ENCODE peak calls at places on chromosomes 7 and 10, in five cellular contexts. One of them, this sample, is unnamed.

GRCh38 chr7:66679633-66679980 is 50.9 kb downstream of the KCTD7 start:
- DNase-seq in Calu3: no peak
- DNase-seq in right cardiac atrium: no peak
- DNase-seq in brain microvascular endothelial cell: no peak
- DNase-seq in H9: no peak
- DNase-seq in this sample: no peak

GRCh38 chr10:78462221-78462620 is 428.6 kb downstream of the RPS24 start:
- DNase-seq in Calu3: no peak
- DNase-seq in right cardiac atrium: no peak
- DNase-seq in brain microvascular endothelial cell: no peak
- DNase-seq in H9: peak
- DNase-seq in this sample: peak

GRCh38 chr7:33185786-33186185 is 56.4 kb downstream of the BBS9 start:
- DNase-seq in Calu3: peak
- DNase-seq in right cardiac atrium: no peak
- DNase-seq in brain microvascular endothelial cell: peak
- DNase-seq in H9: no peak
- DNase-seq in this sample: no peak

GRCh38 chr7:45021604-45022296 is 21.7 kb downstream of the CCM2 start:
- DNase-seq in Calu3: no peak
- DNase-seq in right cardiac atrium: no peak
- DNase-seq in brain microvascular endothelial cell: peak
- DNase-seq in H9: no peak
- DNase-seq in this sample: no peak

GRCh38 chr10:100364735-100365391 is 17.8 kb downstream of the SCD start:
- DNase-seq in Calu3: peak
- DNase-seq in right cardiac atrium: peak
- DNase-seq in brain microvascular endothelial cell: peak
- DNase-seq in H9: peak
- DNase-seq in this sample: peak

GRCh38 chr10:110840225-110840922 is 31.4 kb upstream of the PDCD4 start:
- DNase-seq in Calu3: peak
- DNase-seq in right cardiac atrium: peak
- DNase-seq in brain microvascular endothelial cell: no peak
- DNase-seq in H9: no peak
- DNase-seq in this sample: peak

GRCh38 chr10:129775681-129776080 is 188.4 kb downstream of the EBF3 start:
- DNase-seq in Calu3: no peak
- DNase-seq in right cardiac atrium: no peak
- DNase-seq in brain microvascular endothelial cell: no peak
- DNase-seq in H9: peak
- DNase-seq in this sample: peak

GRCh38 chr7:138842111-138842510 is 44.1 kb upstream of the ATP6V0A4 start:
- DNase-seq in Calu3: no peak
- DNase-seq in right cardiac atrium: no peak
- DNase-seq in brain microvascular endothelial cell: peak
- DNase-seq in H9: peak
- DNase-seq in this sample: no peak

GRCh38 chr7:117283371-117283770 is 39.5 kb downstream of the WNT2 start:
- DNase-seq in Calu3: no peak
- DNase-seq in right cardiac atrium: no peak
- DNase-seq in brain microvascular endothelial cell: peak
- DNase-seq in H9: no peak
- DNase-seq in this sample: no peak

GRCh38 chr10:127115086-127115485 is 81.3 kb downstream of the INSYN2A start:
- DNase-seq in Calu3: no peak
- DNase-seq in right cardiac atrium: no peak
- DNase-seq in brain microvascular endothelial cell: no peak
- DNase-seq in H9: no peak
- DNase-seq in this sample: no peak

GRCh38 chr7:44867073-44867990 is 18.0 kb downstream of the PURB start:
- DNase-seq in Calu3: no peak
- DNase-seq in right cardiac atrium: no peak
- DNase-seq in brain microvascular endothelial cell: peak
- DNase-seq in H9: no peak
- DNase-seq in this sample: no peak

GRCh38 chr7:111242361-111242760 is 151.4 kb downstream of the LRRN3 start:
- DNase-seq in Calu3: no peak
- DNase-seq in right cardiac atrium: no peak
- DNase-seq in brain microvascular endothelial cell: no peak
- DNase-seq in H9: no peak
- DNase-seq in this sample: no peak

GRCh38 chr10:56057860-56058259 is 303.2 kb downstream of the ZWINT start:
- DNase-seq in Calu3: no peak
- DNase-seq in right cardiac atrium: no peak
- DNase-seq in brain microvascular endothelial cell: no peak
- DNase-seq in H9: no peak
- DNase-seq in this sample: no peak

GRCh38 chr7:131897016-131897789 is 340.8 kb upstream of the PODXL start:
- DNase-seq in Calu3: no peak
- DNase-seq in right cardiac atrium: no peak
- DNase-seq in brain microvascular endothelial cell: peak
- DNase-seq in H9: peak
- DNase-seq in this sample: no peak

GRCh38 chr7:49400891-49401550 is 372.4 kb upstream of the VWC2 start:
- DNase-seq in Calu3: no peak
- DNase-seq in right cardiac atrium: no peak
- DNase-seq in brain microvascular endothelial cell: no peak
- DNase-seq in H9: no peak
- DNase-seq in this sample: no peak

GRCh38 chr7:148402159-148402558 is 188.4 kb upstream of the C7orf33 start:
- DNase-seq in Calu3: no peak
- DNase-seq in right cardiac atrium: no peak
- DNase-seq in brain microvascular endothelial cell: no peak
- DNase-seq in H9: no peak
- DNase-seq in this sample: no peak

GRCh38 chr7:138837627-138838026 is 39.6 kb upstream of the ATP6V0A4 start:
- DNase-seq in Calu3: no peak
- DNase-seq in right cardiac atrium: peak
- DNase-seq in brain microvascular endothelial cell: no peak
- DNase-seq in H9: no peak
- DNase-seq in this sample: no peak

GRCh38 chr7:435518-436366 is 83.9 kb downstream of the PDGFA start:
- DNase-seq in Calu3: peak
- DNase-seq in right cardiac atrium: peak
- DNase-seq in brain microvascular endothelial cell: no peak
- DNase-seq in H9: no peak
- DNase-seq in this sample: peak

GRCh38 chr10:35089641-35090161 is 440 bp downstream of the CUL2 start:
- DNase-seq in Calu3: no peak
- DNase-seq in right cardiac atrium: no peak
- DNase-seq in brain microvascular endothelial cell: no peak
- DNase-seq in H9: no peak
- DNase-seq in this sample: no peak

GRCh38 chr10:113736576-113736975 is 14.9 kb upstream of the PLEKHS1 start:
- DNase-seq in Calu3: no peak
- DNase-seq in right cardiac atrium: no peak
- DNase-seq in brain microvascular endothelial cell: no peak
- DNase-seq in H9: no peak
- DNase-seq in this sample: no peak